ENCODE peak calls at places on chromosomes 6 and 20, in ten cellular contexts. U is naive thymus-derived CD4-positive, alpha-beta T cell; S is NCI-H2081; G is thoracic aorta; P is colonic mucosa; E is hippocampal formation; W is PC-9; D is left colon; I is T-helper 1 cell; Q is C1 segment of cervical spinal cord. X is an unnamed sample.

GRCh38 chr20:12047838-12048432 is 130.2 kb downstream of the BTBD3 start:
- DNase-seq in P (no peak), I (no peak), U (no peak), S (peak; percentile 4), E (no peak), G (no peak), W (no peak), Q (no peak), D (no peak), X (no peak)

GRCh38 chr6:43271103-43271815 is 26.8 kb upstream of the SLC22A7 start:
- DNase-seq in Q (no peak), E (no peak), U (no peak), W (no peak), S (no peak), D (no peak), I (no peak), P (no peak), G (no peak), X (no peak)

GRCh38 chr6:43809417-43810305 is 39.6 kb downstream of the VEGFA start:
- DNase-seq in P (peak; percentile 62), Q (no peak), S (no peak), G (no peak), E (no peak), I (no peak), W (no peak), U (no peak), D (no peak), X (no peak)

GRCh38 chr6:149860834-149861602 is 3.1 kb downstream of the LRP11 start:
- DNase-seq in P (no peak), S (no peak), W (no peak), Q (no peak), I (no peak), D (no peak), E (no peak), G (no peak), U (no peak), X (no peak)

GRCh38 chr6:90928051-90928450 is 341.2 kb upstream of the MAP3K7 start:
- DNase-seq in D (no peak), P (no peak), S (no peak), E (no peak), U (no peak), W (no peak), Q (no peak), I (no peak), G (no peak), X (no peak)

GRCh38 chr20:19756756-19757486 is 1.1 kb upstream of the RIN2 start:
- DNase-seq in D (no peak), S (no peak), Q (no peak), P (no peak), G (no peak), W (no peak), U (no peak), I (no peak), E (no peak), X (no peak)

GRCh38 chr6:53014744-53015143 is 19.7 kb upstream of the GSTA4 start:
- DNase-seq in G (no peak), P (no peak), W (no peak), D (no peak), I (no peak), U (no peak), E (no peak), S (no peak), Q (no peak), X (no peak)

GRCh38 chr6:138107078-138107751 is at the start of gene PERP:
- DNase-seq in D (peak; percentile 88), S (peak; percentile 62), E (no peak), I (peak; percentile 55), Q (peak; percentile 17), P (peak; percentile 88), G (no peak), U (peak; percentile 25), W (peak; percentile 82), X (peak; percentile 61)

GRCh38 chr6:6004147-6004995 is 2.4 kb downstream of the NRN1 start:
- DNase-seq in G (no peak), S (no peak), W (no peak), P (no peak), D (no peak), E (no peak), Q (no peak), I (no peak), U (peak; percentile 53), X (no peak)

GRCh38 chr20:48149887-48150286 is 364.6 kb upstream of the SULF2 start:
- DNase-seq in D (peak; percentile 8), W (no peak), E (no peak), G (no peak), S (no peak), U (no peak), P (no peak), Q (no peak), I (no peak), X (no peak)

GRCh38 chr6:3061501-3061941 is 6.8 kb upstream of the RIPK1 start:
- DNase-seq in W (peak; percentile 68), E (no peak), U (no peak), P (peak; percentile 4), S (no peak), G (no peak), Q (no peak), D (no peak), I (no peak), X (no peak)

GRCh38 chr20:43736588-43737091 is 9.8 kb upstream of the GTSF1L start:
- DNase-seq in D (no peak), E (no peak), P (no peak), I (no peak), W (no peak), U (no peak), Q (no peak), G (no peak), S (no peak), X (no peak)

GRCh38 chr6:6699741-6700367 is 111.3 kb downstream of the LY86 start:
- DNase-seq in W (peak; percentile 90), P (peak; percentile 96), S (peak; percentile 75), I (no peak), D (peak; percentile 97), U (no peak), G (peak; percentile 55), E (no peak), Q (no peak), X (peak; percentile 47)

GRCh38 chr6:157392927-157393666 is 12.1 kb downstream of the ZDHHC14 start:
- DNase-seq in D (peak; percentile 65), E (no peak), W (no peak), P (peak; percentile 73), S (no peak), Q (no peak), G (no peak), U (no peak), I (no peak), X (no peak)

GRCh38 chr6:112773217-112773616 is 426.1 kb downstream of the RFPL4B start:
- DNase-seq in Q (no peak), W (no peak), P (no peak), D (no peak), U (no peak), G (no peak), E (no peak), S (no peak), I (no peak), X (no peak)

GRCh38 chr6:40490508-40490907 is 96.7 kb downstream of the LRFN2 start:
- DNase-seq in I (no peak), Q (no peak), W (no peak), S (no peak), D (no peak), P (no peak), U (no peak), E (no peak), G (no peak), X (no peak)

GRCh38 chr6:139129284-139129683 is 5.6 kb upstream of the HECA start:
- DNase-seq in I (no peak), U (no peak), E (no peak), Q (no peak), S (no peak), P (no peak), G (no peak), D (no peak), W (no peak), X (no peak)

GRCh38 chr6:48476257-48476656 is 365.3 kb upstream of the PTCHD4 start:
- DNase-seq in G (no peak), Q (no peak), S (no peak), E (no peak), P (no peak), I (no peak), U (no peak), D (no peak), W (no peak), X (no peak)

GRCh38 chr6:139846538-139847321 is 472.3 kb upstream of the CITED2 start:
- DNase-seq in Q (no peak), I (no peak), D (peak; percentile 65), S (no peak), E (no peak), W (no peak), G (no peak), P (peak; percentile 68), U (no peak), X (no peak)

GRCh38 chr6:165834613-165835259 is 171.7 kb upstream of the PDE10A start:
- DNase-seq in S (peak; percentile 11), E (peak; percentile 12), Q (no peak), G (no peak), D (peak; percentile 89), I (no peak), U (no peak), W (no peak), P (peak; percentile 89), X (no peak)

GRCh38 chr6:169671563-169671962 is 30.3 kb downstream of the WDR27 start:
- DNase-seq in Q (no peak), I (no peak), D (no peak), S (no peak), P (no peak), W (no peak), U (no peak), G (no peak), E (no peak), X (no peak)

GRCh38 chr6:108561742-108562502 is 1.2 kb downstream of the FOXO3 start:
- DNase-seq in E (no peak), P (peak; percentile 47), W (peak; percentile 25), G (no peak), Q (no peak), I (no peak), D (peak; percentile 46), S (no peak), U (no peak), X (no peak)

GRCh38 chr6:8644306-8644705 is 209.0 kb upstream of the SLC35B3 start:
- DNase-seq in S (no peak), Q (no peak), U (no peak), P (no peak), D (no peak), W (no peak), E (no peak), I (no peak), G (no peak), X (no peak)

GRCh38 chr6:16725145-16725864 is 36.0 kb downstream of the ATXN1 start:
- DNase-seq in D (no peak), W (no peak), E (no peak), G (no peak), I (no peak), S (no peak), P (no peak), U (no peak), Q (no peak), X (no peak)

GRCh38 chr20:39269031-39269461 is 306.9 kb downstream of the DHX35 start:
- DNase-seq in Q (no peak), P (peak; percentile 39), U (no peak), I (peak; percentile 12), D (no peak), G (no peak), W (peak; percentile 37), E (peak; percentile 17), S (no peak), X (peak; percentile 4)

GRCh38 chr6:98871057-98871456 is 36.7 kb downstream of the POU3F2 start:
- DNase-seq in I (no peak), U (no peak), S (no peak), D (no peak), G (no peak), P (no peak), E (no peak), Q (no peak), W (no peak), X (no peak)

GRCh38 chr6:158847786-158848185 is 28.6 kb upstream of the EZR start:
- DNase-seq in I (no peak), U (no peak), Q (no peak), W (no peak), E (no peak), G (no peak), P (no peak), S (no peak), D (no peak), X (no peak)

GRCh38 chr6:163390770-163391169 is 23.7 kb upstream of the QKI start:
- DNase-seq in P (no peak), U (no peak), D (no peak), Q (no peak), W (no peak), I (no peak), S (no peak), G (no peak), E (no peak), X (no peak)